ENCODE peak calls at places on chromosomes 4 and X, in eight cellular contexts. B, M, R, O, T, A, H and F are unnamed samples. For H3K9me3, the result is how much of the 10 kb centered on the place peaks cover.

GRCh38 chr4:76108467-76109181 is 34.1 kb downstream of the ART3 start:
- DNase-seq in R (peak), T (peak), H (peak), B (no peak), O (no peak), A (no peak), M (no peak), F (no peak)

GRCh38 chr4:87209696-87210095 is 10.7 kb downstream of the KLHL8 start:
- DNase-seq in O (peak), B (peak), H (no peak), M (no peak), R (peak), T (no peak), A (no peak), F (no peak)

GRCh38 chr4:110059556-110060191 is 138.7 kb downstream of the ELOVL6 start:
- DNase-seq in H (no peak), O (no peak), T (no peak), M (no peak), B (no peak), A (no peak), R (no peak), F (peak)

GRCh38 chr4:117514779-117515178 is 429.4 kb upstream of the TRAM1L1 start:
- DNase-seq in T (no peak), R (no peak), A (no peak), H (no peak), M (no peak), B (no peak), O (no peak), F (no peak)

GRCh38 chrX:108072746-108073145 is 18.6 kb downstream of the PSMD10 start:
- DNase-seq in A (no peak), T (no peak), H (no peak), M (no peak), O (no peak), B (no peak), R (no peak), F (no peak)

GRCh38 chr4:139887962-139888735 is 222.5 kb downstream of the MGST2 start:
- DNase-seq in H (peak), B (no peak), T (no peak), A (no peak), M (no peak), O (peak), R (no peak), F (no peak)

GRCh38 chr4:148550788-148551187 is 108.6 kb upstream of the NR3C2 start:
- DNase-seq in B (no peak), A (no peak), R (no peak), M (no peak), O (no peak), T (no peak), H (no peak), F (no peak)

GRCh38 chrX:119004920-119005524 is 30.6 kb downstream of the LONRF3 start:
- DNase-seq in T (peak), B (peak), M (peak), H (peak), O (peak), R (peak), A (peak), F (peak)

GRCh38 chrX:136866337-136867095 is 14.0 kb downstream of the RBMX start:
- DNase-seq in T (peak), A (no peak), M (no peak), R (no peak), B (no peak), O (no peak), H (no peak), F (no peak)

GRCh38 chrX:347351-348117 is 28.9 kb upstream of the GTPBP6 start:
- DNase-seq in T (no peak), M (no peak), H (no peak), R (no peak), A (peak), B (no peak), O (no peak), F (no peak)

GRCh38 chrX:7083468-7084396 is 63.8 kb upstream of the STS start:
- DNase-seq in A (no peak), B (no peak), T (no peak), R (peak), O (peak), H (no peak), M (peak), F (peak)

GRCh38 chrX:146481735-146482134 is 327.8 kb upstream of the CXorf51B start:
- DNase-seq in O (no peak), A (no peak), B (no peak), T (no peak), R (no peak), M (no peak), H (no peak), F (no peak)

GRCh38 chrX:413322-414201 is 26.9 kb upstream of the PPP2R3B start:
- DNase-seq in R (peak), T (no peak), B (peak), M (no peak), H (no peak), A (no peak), O (no peak), F (no peak)

GRCh38 chr4:20418865-20419451 is 167.3 kb downstream of the SLIT2 start:
- DNase-seq in O (no peak), A (no peak), T (peak), M (no peak), B (no peak), H (peak), R (peak), F (peak)

GRCh38 chr4:15188581-15189539 is 186.6 kb downstream of the CPEB2 start:
- DNase-seq in M (no peak), O (no peak), A (no peak), H (no peak), R (no peak), T (no peak), B (no peak), F (no peak)

GRCh38 chrX:110026099-110026844 is 23.4 kb downstream of the TMEM164 start:
- DNase-seq in M (no peak), H (no peak), O (peak), T (no peak), A (no peak), R (peak), B (peak), F (no peak)

GRCh38 chr4:120733054-120733453 is 189.5 kb downstream of the PRDM5 start:
- DNase-seq in H (no peak), T (no peak), A (no peak), B (no peak), M (no peak), O (no peak), R (no peak), F (no peak)

GRCh38 chr4:125650557-125650956 is 335.8 kb downstream of the FAT4 start:
- DNase-seq in R (no peak), T (no peak), A (no peak), M (no peak), H (no peak), B (no peak), O (no peak), F (no peak)

GRCh38 chr4:142818009-142818408 is 28.1 kb downstream of the INPP4B start:
- DNase-seq in O (no peak), M (no peak), R (peak), A (no peak), T (no peak), H (no peak), B (no peak), F (no peak)

GRCh38 chrX:9340619-9341304 is 124.1 kb upstream of the TBL1X start:
- DNase-seq in B (peak), H (peak), O (peak), A (no peak), M (peak), R (peak), T (no peak), F (peak)

GRCh38 chrX:140767646-140768045 is 58.1 kb downstream of the LINC00632 start:
- DNase-seq in B (no peak), T (no peak), O (no peak), R (no peak), A (no peak), M (no peak), H (no peak), F (no peak)

GRCh38 chr4:63937961-63938360 is 471.3 kb downstream of the TECRL start:
- DNase-seq in T (no peak), O (no peak), R (peak), H (no peak), M (no peak), B (no peak), A (no peak), F (no peak)

GRCh38 chrX:130097507-130098201 is 12.6 kb downstream of the ELF4 start:
- DNase-seq in B (no peak), T (peak), R (no peak), H (peak), O (no peak), A (peak), M (peak), F (peak)

GRCh38 chrX:50081282-50081955 is 119.4 kb downstream of the AKAP4 start:
- DNase-seq in A (no peak), O (peak), B (peak), R (peak), T (peak), M (no peak), H (peak), F (no peak)

GRCh38 chrX:110420771-110421498 is 62.3 kb downstream of the RTL9 start:
- DNase-seq in M (no peak), B (no peak), T (no peak), H (no peak), A (no peak), R (no peak), O (no peak), F (no peak)

GRCh38 chr4:87117051-87117729 is 103.2 kb downstream of the KLHL8 start:
- DNase-seq in T (peak), O (no peak), H (no peak), A (no peak), R (no peak), M (no peak), B (no peak), F (no peak)

GRCh38 chr4:124427095-124427767 is 285.3 kb downstream of the ANKRD50 start:
- DNase-seq in H (no peak), B (no peak), O (no peak), T (peak), R (peak), M (no peak), A (no peak), F (no peak)

GRCh38 chrX:122818068-122818467 is 366.0 kb upstream of the GRIA3 start:
- DNase-seq in M (no peak), T (no peak), A (no peak), B (no peak), R (no peak), O (no peak), H (no peak), F (no peak)

GRCh38 chrX:69215161-69215560 is 49.9 kb upstream of the PJA1 start:
- DNase-seq in B (no peak), H (no peak), M (no peak), T (no peak), R (no peak), A (no peak), O (no peak), F (no peak)

GRCh38 chrX:110087485-110088356 is 84.8 kb downstream of the TMEM164 start:
- DNase-seq in H (no peak), M (no peak), R (peak), T (no peak), B (peak), O (peak), A (no peak), F (no peak)

GRCh38 chr4:141196227-141196928 is 24.3 kb upstream of the ZNF330 start:
- DNase-seq in B (no peak), T (no peak), O (no peak), H (no peak), A (no peak), M (no peak), R (no peak), F (no peak)

GRCh38 chrX:109826954-109827708 is 94.1 kb upstream of the ACSL4 start:
- DNase-seq in R (peak), H (no peak), T (peak), A (no peak), B (no peak), O (no peak), M (no peak), F (no peak)

GRCh38 chr4:142416121-142416520 is 430.0 kb downstream of the INPP4B start:
- DNase-seq in B (no peak), R (peak), H (no peak), T (no peak), A (no peak), M (no peak), O (no peak), F (no peak)

GRCh38 chrX:46599051-46599560 is 25.5 kb downstream of the CHST7 start:
- DNase-seq in B (no peak), A (no peak), O (no peak), T (no peak), H (no peak), M (no peak), R (no peak), F (no peak)

GRCh38 chrX:40054793-40055192 is 43.0 kb downstream of the BCOR start:
- DNase-seq in B (no peak), T (no peak), A (no peak), R (no peak), O (no peak), H (no peak), M (no peak), F (peak)
- H3K9me3 ChIP-seq in B (under half), T (under half), A (under half), R (under half), O (under half), H (under half), M (under half), F (under half)

DNA sequence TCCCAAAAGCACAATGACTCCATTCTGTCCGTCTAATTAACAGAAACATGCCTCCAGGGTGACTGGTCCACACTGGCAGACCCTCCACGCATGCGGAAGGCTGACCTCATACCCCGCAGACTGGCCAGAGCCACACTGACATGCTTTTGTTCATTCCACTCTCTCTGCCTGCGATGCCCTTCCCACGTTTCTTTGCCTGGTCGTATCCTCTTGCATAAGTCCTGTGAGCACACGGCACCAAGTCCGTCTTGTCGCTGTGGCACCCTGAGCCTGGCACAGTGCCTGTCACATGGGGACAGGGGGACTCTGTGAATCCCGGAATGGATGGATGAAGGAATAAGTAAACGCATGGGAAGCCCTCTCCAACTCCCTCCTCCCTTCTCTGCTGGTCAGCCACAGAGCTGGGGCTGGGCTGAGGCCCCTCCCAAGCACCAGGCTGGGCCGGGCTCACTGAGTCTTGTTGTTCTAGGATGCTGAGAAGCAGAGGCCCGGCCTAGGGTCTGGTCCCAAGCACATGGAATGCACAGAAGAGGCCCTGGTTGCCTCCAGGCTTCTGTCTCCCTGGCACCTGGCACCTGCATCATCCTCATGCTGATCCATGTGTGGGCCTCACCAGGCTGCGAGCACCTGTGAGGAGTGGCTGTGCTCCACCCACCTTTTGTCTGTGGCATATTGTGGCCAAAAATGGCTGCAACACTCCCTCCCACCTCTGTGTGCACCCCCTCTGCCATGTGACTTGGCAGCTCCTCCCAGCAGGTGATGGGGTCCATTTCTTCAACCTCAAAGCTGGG is 38.9 kb upstream of the C4orf50 start:
- DNase-seq in T (no peak), O (no peak), R (no peak), H (no peak), B (no peak), A (no peak), M (no peak), F (no peak)
- H3K9me3 ChIP-seq in T (under half), O (under half), R (under half), H (under half), B (under half), A (under half), M (under half), F (under half)

DNA sequence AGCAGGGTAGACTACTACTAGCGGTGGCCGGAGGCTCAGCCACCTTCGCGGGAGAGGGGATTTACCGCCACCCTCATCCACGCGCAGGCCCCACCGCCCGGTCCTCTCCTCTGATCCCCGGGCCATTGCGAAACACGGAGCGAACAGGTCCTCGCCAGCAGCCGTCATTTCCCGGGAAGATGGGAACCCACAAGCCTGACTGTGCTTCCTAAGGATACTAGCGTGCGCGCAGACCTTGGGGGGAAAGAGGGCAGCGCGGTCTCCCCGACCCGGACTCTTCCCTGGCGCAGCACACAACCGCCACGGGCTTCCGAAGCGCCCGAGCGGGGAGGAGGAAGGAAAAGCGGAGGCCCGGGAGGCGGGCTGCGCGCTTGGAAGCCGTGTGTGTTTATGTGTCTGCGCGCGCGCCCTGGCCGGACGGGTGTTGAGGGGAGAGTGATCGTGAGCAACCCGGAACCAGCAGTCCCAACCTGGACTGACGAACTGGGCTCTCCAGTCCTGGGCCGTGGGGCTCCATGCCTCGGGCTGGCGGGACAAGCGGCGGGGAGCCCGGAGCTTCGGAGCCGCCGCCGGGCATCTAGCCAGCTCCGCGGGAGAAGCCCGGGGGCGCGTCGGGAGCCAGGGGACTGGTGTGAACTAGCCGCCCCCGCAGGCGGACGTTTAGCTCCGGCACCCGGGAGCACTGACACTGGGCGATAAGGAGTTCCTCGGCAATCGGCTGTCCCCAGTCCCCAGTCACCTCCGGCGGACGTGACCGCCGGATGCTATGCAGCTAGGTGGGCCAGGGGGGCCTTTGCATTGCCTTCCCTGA is 74.6 kb upstream of the BCOR start:
- DNase-seq in A (peak), B (peak), R (peak), M (no peak), T (no peak), H (no peak), O (no peak), F (no peak)
- H3K9me3 ChIP-seq in A (under half), B (under half), R (under half), M (under half), T (under half), H (under half), O (under half), F (under half)

GRCh38 chrX:41723305-41723704 is 676 bp upstream of the GPR82 start:
- DNase-seq in T (no peak), H (no peak), O (no peak), B (no peak), M (no peak), R (peak), A (no peak), F (no peak)

GRCh38 chrX:41722816-41723215 is 1.2 kb upstream of the GPR82 start:
- DNase-seq in A (no peak), M (no peak), T (no peak), H (no peak), R (peak), B (no peak), O (no peak), F (no peak)

GRCh38 chrX:41720125-41720780 is 3.7 kb upstream of the GPR82 start:
- DNase-seq in H (no peak), B (no peak), A (no peak), T (no peak), O (no peak), M (no peak), R (peak), F (peak)

GRCh38 chrX:41722220-41722619 is 1.8 kb upstream of the GPR82 start:
- DNase-seq in B (no peak), H (no peak), A (no peak), T (no peak), M (no peak), O (no peak), R (no peak), F (no peak)

GRCh38 chrX:41721590-41721989 is 2.4 kb upstream of the GPR82 start:
- DNase-seq in R (no peak), M (no peak), T (no peak), H (no peak), A (no peak), B (no peak), O (no peak), F (no peak)
- H3K9me3 ChIP-seq in R (under half), M (under half), T (under half), H (under half), A (under half), B (under half), O (under half), F (under half)

DNA sequence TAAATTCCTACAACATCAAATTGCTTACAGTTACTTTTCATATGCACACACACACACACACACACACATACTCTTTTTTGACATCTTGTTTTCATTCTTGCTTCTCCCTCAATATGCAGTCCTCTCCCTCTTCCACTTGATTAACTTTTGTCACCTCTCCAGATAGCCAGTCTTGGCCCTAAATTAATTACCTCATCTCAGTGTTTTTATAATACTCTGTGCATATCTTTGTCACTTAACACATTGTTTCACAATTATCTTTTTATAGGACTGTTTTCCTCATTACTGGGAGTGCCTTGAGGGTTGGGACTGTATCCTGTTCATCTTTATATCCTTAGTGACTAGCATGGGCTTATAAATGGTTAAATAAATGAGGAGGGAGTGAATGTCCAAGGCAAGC is 33.1 kb downstream of the SYNPO2 start:
- DNase-seq in O (no peak), R (no peak), T (no peak), B (no peak), M (no peak), H (no peak), A (no peak), F (no peak)
- H3K9me3 ChIP-seq in O (under half), R (under half), T (under half), B (under half), M (under half), H (under half), A (under half), F (under half)

GRCh38 chrX:154918060-154918483 is 31.9 kb downstream of the F8A1 start:
- DNase-seq in T (peak), A (no peak), O (peak), B (peak), M (no peak), R (peak), H (peak), F (peak)

GRCh38 chrX:154908821-154909220 is 22.7 kb downstream of the F8A1 start:
- DNase-seq in B (no peak), M (no peak), T (no peak), H (no peak), O (no peak), R (no peak), A (no peak), F (no peak)

GRCh38 chrX:154914052-154914451 is 27.9 kb downstream of the F8A1 start:
- DNase-seq in R (no peak), O (no peak), M (no peak), T (no peak), A (no peak), B (no peak), H (no peak), F (no peak)
- H3K9me3 ChIP-seq in R (under half), O (under half), M (under half), T (under half), A (under half), B (under half), H (under half), F (under half)

DNA sequence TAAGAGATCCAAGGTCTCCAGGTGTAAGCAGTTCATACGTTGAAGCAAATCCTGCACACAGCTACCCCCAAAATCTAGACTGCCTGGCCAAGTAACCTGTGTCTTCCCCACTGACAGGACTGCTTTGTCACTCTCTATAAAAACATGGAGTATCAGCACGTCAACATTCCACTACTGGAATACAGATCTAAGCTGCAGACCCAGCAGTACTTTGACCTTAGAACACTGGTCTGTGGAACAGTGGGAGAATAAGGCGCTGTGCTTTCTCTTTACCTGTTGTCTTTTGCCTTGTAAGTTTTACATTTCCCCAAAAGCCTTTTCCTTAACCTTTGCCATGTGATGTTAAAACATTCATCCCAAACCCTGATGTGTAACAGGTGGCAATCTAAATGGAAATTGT is 137.4 kb downstream of the JADE1 start:
- DNase-seq in T (peak), M (no peak), A (no peak), R (no peak), B (no peak), O (no peak), H (no peak), F (no peak)
- H3K9me3 ChIP-seq in T (under half), M (under half), A (under half), R (under half), B (under half), O (under half), H (under half), F (under half)